ENCODE peak calls at places on chromosomes 4 and X, in four cellular contexts. S is mammary epithelial cell, Q is suprapubic skin, E is left lung. C is an unnamed sample.

GRCh38 chr4:122152699-122153328 is 683 bp downstream of the BLTP1 start:
- DNase-seq in S (peak; percentile 32), E (peak; percentile 83), Q (peak; percentile 80), C (no peak)

GRCh38 chr4:106273831-106274230 is 42.2 kb downstream of the TBCK start:
- DNase-seq in Q (no peak), S (peak; percentile 28), E (no peak), C (no peak)

GRCh38 chr4:167171928-167172327 is 62.4 kb downstream of the SPOCK3 start:
- DNase-seq in Q (no peak), S (no peak), E (no peak), C (no peak)

GRCh38 chr4:128525387-128525786 is 237.8 kb upstream of the PGRMC2 start:
- DNase-seq in E (no peak), Q (no peak), S (peak; percentile 41), C (no peak)

GRCh38 chr4:143046454-143046853 is 138.3 kb upstream of the USP38 start:
- DNase-seq in S (no peak), E (no peak), Q (no peak), C (no peak)

GRCh38 chrX:39149761-39150160 is 348.5 kb downstream of the MID1IP1 start:
- DNase-seq in S (peak; percentile 12), Q (peak; percentile 84), E (peak; percentile 89), C (no peak)

GRCh38 chr4:6926681-6927478 is 17.3 kb downstream of the TBC1D14 start:
- DNase-seq in E (peak; percentile 90), Q (no peak), S (no peak), C (no peak)

GRCh38 chr4:101950258-101950979 is 159.9 kb downstream of the BANK1 start:
- DNase-seq in Q (no peak), S (no peak), E (no peak), C (no peak)

GRCh38 chr4:146194212-146194611 is 18.7 kb downstream of the LSM6 start:
- DNase-seq in Q (no peak), S (no peak), E (no peak), C (no peak)

GRCh38 chr4:10606483-10607155 is 77.9 kb downstream of the CLNK start:
- DNase-seq in Q (no peak), E (no peak), S (no peak), C (no peak)

GRCh38 chr4:107258359-107258758 is 222.2 kb upstream of the DKK2 start:
- DNase-seq in E (no peak), S (peak; percentile 69), Q (no peak), C (peak; percentile 29)

GRCh38 chr4:123807866-123808265 is 411.3 kb downstream of the SPRY1 start:
- DNase-seq in E (no peak), Q (no peak), S (no peak), C (no peak)

DNA sequence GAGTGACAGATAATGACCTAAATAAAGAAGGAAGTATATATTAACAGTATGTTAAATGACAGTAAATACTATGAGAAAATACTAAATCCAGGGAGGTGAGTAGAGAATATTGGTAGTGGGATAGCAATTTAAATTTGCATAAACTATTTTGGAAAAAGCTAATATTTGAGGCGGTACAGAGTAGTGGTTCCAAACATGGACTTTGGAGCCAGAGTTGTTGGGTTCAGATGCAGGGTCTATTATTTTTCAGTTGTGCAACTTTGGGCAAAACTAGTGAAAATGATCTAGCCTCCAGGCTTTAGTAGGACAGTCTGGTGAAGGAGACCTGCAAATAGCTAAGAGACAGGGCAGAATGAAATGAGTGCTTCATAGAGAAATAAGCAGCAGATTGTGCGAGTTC is 84.8 kb upstream of the SOX3 start:
- DNase-seq in Q (no peak), S (no peak), E (no peak), C (no peak)
- H3K27ac ChIP-seq in Q (no peak overlapping the region), S (no peak overlapping the region), E (no peak overlapping the region), C (no peak overlapping the region)

DNA sequence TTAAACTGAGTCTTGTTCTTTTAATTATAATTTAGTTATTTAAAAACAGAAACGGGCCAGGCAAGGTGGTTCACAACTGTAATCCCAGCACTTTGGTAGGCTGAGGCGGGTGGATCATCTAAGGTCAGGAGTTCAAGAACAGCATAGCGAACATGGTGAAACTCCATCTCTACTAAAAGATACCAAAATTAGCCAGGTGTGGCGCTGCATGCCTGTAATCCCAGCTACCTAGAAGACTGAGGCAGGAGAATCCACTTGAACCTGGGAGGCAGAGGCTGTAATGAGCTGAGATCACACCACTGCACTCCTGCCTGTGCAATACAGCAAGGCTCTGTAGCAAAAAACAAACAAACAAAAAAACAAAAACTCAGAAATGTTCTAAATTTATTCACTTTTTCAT is 852.9 kb downstream of the TECRL start:
- DNase-seq in Q (no peak), E (no peak), S (no peak), C (no peak)
- TF ChIP-seq CTCF in Q (no peak), E (no peak), S (no peak), C (no peak)

GRCh38 chr4:5619913-5620625 is 88.3 kb downstream of the EVC2 start:
- DNase-seq in E (no peak), S (no peak), Q (no peak), C (no peak)
- H3K4me3 ChIP-seq in E (no peak overlapping the region), S (no peak overlapping the region), Q (no peak overlapping the region), C (no peak overlapping the region)

GRCh38 chr4:113674733-113675132 is 86.8 kb downstream of the CAMK2D start:
- DNase-seq in S (no peak), Q (no peak), E (no peak), C (no peak)
- H3K27ac ChIP-seq in S (no peak overlapping the region), Q (no peak overlapping the region), E (no peak overlapping the region), C (no peak overlapping the region)

GRCh38 chr4:72567821-72568620 is 1.0 kb downstream of the ADAMTS3 start:
- DNase-seq in E (peak; percentile 85), S (peak; percentile 82), Q (peak; percentile 85), C (peak; percentile 68)
- TF ChIP-seq CTCF in E (no peak), S (peak; percentile 44), Q (no peak), C (peak; percentile 44)

DNA sequence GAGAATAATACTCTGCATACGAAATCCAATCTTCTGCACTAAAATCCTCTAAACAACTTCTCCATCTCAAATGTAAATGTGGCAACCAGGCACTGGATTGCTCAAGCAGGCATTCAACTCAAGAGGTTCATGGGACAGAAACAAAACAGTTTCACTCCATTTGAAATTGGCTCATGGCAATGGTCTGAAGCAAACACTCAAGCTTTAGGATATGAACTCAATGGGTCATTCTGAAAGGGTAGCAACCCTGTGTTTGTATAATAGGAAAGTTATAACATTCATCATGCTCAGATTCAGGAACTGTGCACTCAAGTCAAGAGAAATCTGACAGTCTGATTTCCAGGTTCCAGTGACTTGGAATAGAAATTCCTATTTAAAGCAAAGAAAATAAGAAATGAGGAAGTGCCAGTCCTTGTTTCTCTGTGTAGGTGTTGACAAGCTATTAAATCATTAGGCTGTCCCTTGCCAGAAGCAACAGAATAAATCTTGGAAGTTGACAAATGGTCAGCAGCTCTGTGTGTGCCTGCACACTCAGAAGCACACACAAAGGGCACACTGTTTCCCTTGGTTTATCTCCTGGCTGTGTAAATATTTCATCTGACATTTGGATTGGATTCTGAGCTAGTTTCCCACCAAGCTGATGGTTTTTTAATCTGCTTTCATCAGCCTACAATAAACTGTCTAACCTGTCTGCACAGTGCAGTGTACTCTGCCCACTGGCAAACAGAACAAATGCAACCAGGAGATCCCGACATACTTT is 75.9 kb upstream of the CITED1 start:
- DNase-seq in Q (no peak), S (no peak), E (no peak), C (no peak)
- H3K4me3 ChIP-seq in Q (no peak overlapping the region), S (no peak overlapping the region), E (no peak overlapping the region), C (no peak overlapping the region)

GRCh38 chrX:31649176-31649575 is 577.3 kb upstream of the FTHL17 start:
- DNase-seq in S (no peak), Q (no peak), E (no peak), C (no peak)
- H3K27ac ChIP-seq in S (no peak overlapping the region), Q (no peak overlapping the region), E (no peak overlapping the region), C (no peak overlapping the region)

GRCh38 chrX:130803537-130803936 is 99.5 kb downstream of the ENOX2 start:
- DNase-seq in E (no peak), Q (no peak), S (no peak), C (no peak)
- TF ChIP-seq CTCF in E (no peak), Q (no peak), S (no peak), C (no peak)

GRCh38 chrX:23911436-23911835 is 3.6 kb downstream of the CXorf58 start:
- DNase-seq in Q (no peak), E (no peak), S (no peak), C (no peak)

GRCh38 chrX:23904096-23904495 is 3.6 kb downstream of the APOO start:
- DNase-seq in E (no peak), S (peak; percentile 53), Q (no peak), C (no peak)

GRCh38 chrX:23907496-23908218 is at the start of the genes APOO and CXorf58:
- DNase-seq in S (peak; percentile 90), Q (peak; percentile 91), E (peak; percentile 97), C (peak; percentile 80)

GRCh38 chrX:23907106-23907495 is 637 bp downstream of the APOO start:
- DNase-seq in S (no peak), E (no peak), Q (no peak), C (no peak)

DNA sequence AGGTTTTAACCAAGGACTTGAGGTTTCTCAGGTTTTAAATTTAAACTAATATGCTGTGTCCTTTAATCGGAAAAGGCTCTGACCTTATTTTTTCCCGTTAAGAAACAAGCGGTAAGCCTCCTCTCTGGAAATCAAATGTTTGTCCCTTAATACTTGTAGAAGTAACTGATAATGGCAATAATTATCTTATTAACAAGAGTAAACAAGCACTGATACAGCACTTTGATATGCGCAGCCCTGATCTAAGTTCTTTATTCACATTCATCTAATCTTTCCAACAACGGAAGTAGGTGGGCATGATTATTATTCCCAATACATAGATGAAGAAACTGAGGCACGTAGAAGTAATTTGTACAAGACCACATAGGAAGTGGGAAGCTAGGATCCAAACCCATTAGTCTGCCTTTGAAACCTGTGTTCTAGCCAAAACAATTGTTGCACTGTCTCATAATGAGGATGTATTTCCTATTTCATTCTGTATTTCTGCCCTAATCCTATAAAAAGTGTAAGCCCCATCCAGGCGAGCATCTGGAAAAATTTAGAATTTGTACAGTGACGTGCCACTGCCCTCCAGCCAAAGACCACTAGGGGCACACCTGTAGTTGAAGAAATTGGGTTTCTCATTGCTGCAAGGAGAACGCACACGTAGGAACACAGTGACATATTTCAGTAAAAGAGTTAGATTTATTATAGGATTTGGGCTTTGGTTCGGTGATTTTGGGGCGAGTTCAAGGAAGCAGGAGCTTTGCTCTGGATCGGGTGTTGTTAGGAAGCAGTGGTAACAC is 605 bp downstream of the CXorf58 start:
- DNase-seq in S (no peak), E (no peak), Q (no peak), C (no peak)
- H3K4me3 ChIP-seq in S (no peak overlapping the region), E (no peak overlapping the region), Q (peak overlapping the region; percentile 64), C (peak overlapping the region; percentile 44)